ENCODE peak calls at places on chromosomes 12 and 14, in ten cellular contexts. F is heart left ventricle; W is activated CD8-positive, alpha-beta T cell treated with anti-CD3 and anti-CD28 coated beads, Interleukin-2, amount 10 ng/mL, durations not matched to agents 7 days and 5 days; V is upper lobe of right lung; H is activated T-helper 17 cell treated with anti-CD3 and anti-CD28 coated beads, Interleukin-2, amount 50 U/mL, for 72 hours; L is thoracic aorta; T is stimulated activated naive CD8-positive, alpha-beta T cell treated with anti-CD3 and anti-CD28 coated beads, Interleukin-15, amount 100 ng/mL, for 72 hours; Y is HCT116; G is activated CD8-positive, alpha-beta memory T cell treated with anti-CD3 and anti-CD28 coated beads, Interleukin-2, amount 10 ng/mL, durations not matched to agents 7 days and 5 days; N is memory B cell. K is an unnamed sample.

GRCh38 chr14:77186911-77187648 is 5.5 kb downstream of the TMEM63C start:
- ATAC-seq in H (no peak), F (no peak), V (peak), G (no peak), Y (peak), T (no peak), N (no peak), L (no peak), W (no peak), K (peak)

GRCh38 chr14:91409991-91410401 is 7.6 kb downstream of the CCDC88C start:
- ATAC-seq in V (no peak), H (peak), Y (no peak), T (peak), N (peak), G (peak), F (no peak), L (no peak), W (peak), K (no peak)

GRCh38 chr14:34835312-34835711 is 39.8 kb downstream of the BAZ1A start:
- ATAC-seq in L (no peak), W (no peak), H (no peak), F (no peak), Y (no peak), G (no peak), V (peak), T (no peak), N (no peak), K (peak)

GRCh38 chr12:95083938-95084337 is 10.5 kb upstream of the NR2C1 start:
- ATAC-seq in V (peak), G (no peak), F (no peak), W (no peak), N (no peak), Y (no peak), L (no peak), H (no peak), T (no peak), K (no peak)

GRCh38 chr14:100788517-100789365 is 37.2 kb upstream of the MEG3 start:
- ATAC-seq in F (no peak), L (no peak), W (no peak), N (no peak), G (no peak), H (no peak), V (no peak), T (no peak), Y (no peak), K (no peak)

GRCh38 chr12:112353389-112353788 is 28.8 kb downstream of the HECTD4 start:
- ATAC-seq in F (no peak), L (no peak), H (no peak), V (no peak), N (no peak), Y (no peak), G (no peak), T (no peak), W (no peak), K (peak)

GRCh38 chr14:41257476-41257875 is 349.2 kb upstream of the LRFN5 start:
- ATAC-seq in G (no peak), N (no peak), L (no peak), Y (no peak), T (no peak), F (no peak), H (no peak), W (no peak), V (no peak), K (no peak)

GRCh38 chr12:97960225-97960624 is 497.6 kb downstream of the RMST start:
- ATAC-seq in L (no peak), H (no peak), Y (no peak), G (no peak), T (no peak), W (no peak), V (no peak), N (no peak), F (no peak), K (no peak)

GRCh38 chr14:69682607-69683263 is 71.3 kb downstream of the SUSD6 start:
- ATAC-seq in L (peak), F (no peak), G (peak), W (peak), N (peak), Y (no peak), T (peak), V (peak), H (peak), K (peak)

GRCh38 chr14:103123634-103124500 is 606 bp downstream of the TNFAIP2 start:
- ATAC-seq in F (no peak), T (peak), W (peak), Y (peak), N (no peak), V (peak), H (peak), L (no peak), G (no peak), K (peak)

GRCh38 chr12:126157575-126157966 is 1092.3 kb downstream of the AACS start:
- ATAC-seq in G (no peak), L (no peak), Y (no peak), F (no peak), H (no peak), N (no peak), T (no peak), W (no peak), V (no peak), K (no peak)

GRCh38 chr14:72621387-72622065 is 272.4 kb downstream of the DPF3 start:
- ATAC-seq in L (no peak), G (no peak), T (no peak), W (no peak), Y (no peak), F (no peak), V (no peak), H (no peak), N (no peak), K (no peak)

GRCh38 chr12:11822071-11822818 is 172.8 kb downstream of the ETV6 start:
- ATAC-seq in H (peak), N (peak), F (no peak), T (peak), G (no peak), W (no peak), Y (no peak), V (peak), L (no peak), K (no peak)

GRCh38 chr14:89540009-89540829 is 123.2 kb upstream of the FOXN3 start:
- ATAC-seq in W (no peak), N (no peak), V (no peak), T (no peak), F (no peak), L (no peak), H (no peak), G (no peak), Y (no peak), K (no peak)

GRCh38 chr12:3520168-3520567 is 29.2 kb downstream of the PRMT8 start:
- ATAC-seq in H (no peak), N (no peak), W (no peak), F (peak), Y (no peak), T (no peak), V (no peak), L (no peak), G (no peak), K (no peak)

GRCh38 chr12:132276720-132277373 is 52.5 kb downstream of the GALNT9 start:
- ATAC-seq in N (no peak), H (no peak), W (no peak), T (no peak), L (no peak), G (no peak), V (no peak), Y (no peak), F (no peak), K (no peak)

GRCh38 chr12:108734200-108734906 is 3.0 kb upstream of the CORO1C start:
- ATAC-seq in F (no peak), N (no peak), G (no peak), Y (no peak), T (no peak), W (no peak), H (peak), V (no peak), L (peak), K (peak)

GRCh38 chr12:132064641-132065040 is 79.5 kb downstream of the DDX51 start:
- ATAC-seq in W (no peak), L (no peak), Y (no peak), H (no peak), T (no peak), F (no peak), G (no peak), N (peak), V (no peak), K (no peak)

GRCh38 chr12:69686731-69687130 is 12.4 kb downstream of the BEST3 start:
- ATAC-seq in G (no peak), L (no peak), T (no peak), F (no peak), H (no peak), Y (no peak), V (no peak), N (no peak), W (no peak), K (no peak)

GRCh38 chr14:22106700-22107697 is 433.4 kb upstream of the OR4E1 start:
- ATAC-seq in F (no peak), G (no peak), N (no peak), V (no peak), L (no peak), H (peak), W (no peak), T (peak), Y (peak), K (peak)

GRCh38 chr14:77022219-77022852 is 6.2 kb downstream of the IRF2BPL start:
- ATAC-seq in T (peak), Y (peak), V (no peak), L (no peak), W (no peak), N (no peak), H (peak), G (peak), F (peak), K (peak)

GRCh38 chr12:111322336-111323250 is 46.3 kb downstream of the PHETA1 start:
- ATAC-seq in Y (no peak), F (peak), G (no peak), V (no peak), H (no peak), T (no peak), N (no peak), L (no peak), W (no peak), K (no peak)

GRCh38 chr14:59208224-59208814 is 19.9 kb downstream of the DAAM1 start:
- ATAC-seq in L (peak), Y (peak), G (no peak), F (no peak), W (no peak), H (no peak), V (no peak), N (no peak), T (no peak), K (no peak)

GRCh38 chr12:89783321-89784060 is 74.9 kb upstream of the ATP2B1 start:
- ATAC-seq in Y (peak), G (no peak), N (no peak), W (no peak), V (peak), H (no peak), L (no peak), F (peak), T (no peak), K (no peak)

GRCh38 chr12:120791669-120792176 is 66.1 kb downstream of the ACADS start:
- ATAC-seq in H (no peak), F (peak), Y (no peak), L (no peak), V (no peak), W (no peak), T (no peak), N (no peak), G (no peak), K (no peak)

GRCh38 chr12:26247873-26248272 is 52.5 kb downstream of the SSPN start:
- ATAC-seq in Y (no peak), W (no peak), H (no peak), G (no peak), F (no peak), T (no peak), V (peak), L (no peak), N (no peak), K (no peak)

GRCh38 chr12:55847033-55847432 is 4.3 kb upstream of the MMP19 start:
- ATAC-seq in G (peak), F (no peak), N (no peak), L (peak), H (peak), W (peak), T (peak), Y (no peak), V (peak), K (no peak)

GRCh38 chr12:120666577-120667390 is 20.2 kb upstream of the MLEC start:
- ATAC-seq in F (no peak), N (no peak), V (no peak), H (no peak), L (no peak), T (peak), Y (no peak), W (no peak), G (no peak), K (no peak)